ENCODE peak calls at places on chromosomes 2 and 18, in eight cellular contexts. P, N, M, H, Q, Y, A and S are unnamed samples.

GRCh38 chr2:218375212-218375611 is 6.9 kb upstream of the SLC11A1 start:
- DNase-seq in P (no peak), N (no peak), M (no peak), H (no peak), Q (no peak), Y (no peak), A (no peak), S (no peak)

GRCh38 chr2:222375798-222376197 is 48.5 kb upstream of the SGPP2 start:
- DNase-seq in P (no peak), N (no peak), M (no peak), H (no peak), Q (no peak), Y (no peak), A (no peak), S (no peak)

GRCh38 chr18:32042337-32042736 is 23.7 kb downstream of the RNF125 start:
- DNase-seq in P (no peak), N (no peak), M (peak), H (no peak), Q (no peak), Y (no peak), A (no peak), S (no peak)

GRCh38 chr2:107303964-107304363 is 418.0 kb upstream of the ST6GAL2 start:
- DNase-seq in P (no peak), N (peak), M (peak), H (no peak), Q (no peak), Y (no peak), A (no peak), S (no peak)

GRCh38 chr2:237664151-237664550 is 36.8 kb downstream of the LRRFIP1 start:
- DNase-seq in P (no peak), N (no peak), M (no peak), H (no peak), Q (no peak), Y (no peak), A (no peak), S (no peak)

GRCh38 chr2:127107622-127107999 is 657 bp upstream of the BIN1 start:
- DNase-seq in P (no peak), N (no peak), M (no peak), H (no peak), Q (no peak), Y (no peak), A (peak), S (no peak)

GRCh38 chr2:104852161-104852689 is 1.7 kb upstream of the POU3F3 start:
- DNase-seq in P (no peak), N (no peak), M (no peak), H (no peak), Q (no peak), Y (no peak), A (peak), S (peak)

GRCh38 chr2:17518212-17519154 is at the start of gene RAD51AP2:
- DNase-seq in P (peak), N (peak), M (peak), H (no peak), Q (peak), Y (peak), A (peak), S (peak)

GRCh38 chr2:111667001-111667400 is 217.0 kb downstream of the ANAPC1 start:
- DNase-seq in P (no peak), N (no peak), M (no peak), H (no peak), Q (no peak), Y (no peak), A (no peak), S (no peak)

GRCh38 chr2:232880764-232881351 is 10.8 kb downstream of the SNORC start:
- DNase-seq in P (no peak), N (no peak), M (no peak), H (no peak), Q (no peak), Y (no peak), A (no peak), S (no peak)

GRCh38 chr2:230930149-230930780 is 5.2 kb upstream of the GPR55 start:
- DNase-seq in P (no peak), N (no peak), M (no peak), H (no peak), Q (no peak), Y (no peak), A (no peak), S (no peak)

GRCh38 chr18:58762781-58763171 is 91.5 kb downstream of the MALT1 start:
- DNase-seq in P (no peak), N (no peak), M (peak), H (no peak), Q (no peak), Y (no peak), A (no peak), S (no peak)

GRCh38 chr2:205117125-205117524 is 565.2 kb upstream of the NRP2 start:
- DNase-seq in P (no peak), N (no peak), M (no peak), H (no peak), Q (no peak), Y (no peak), A (no peak), S (no peak)

GRCh38 chr2:12006841-12007240 is 260.4 kb downstream of the LPIN1 start:
- DNase-seq in P (no peak), N (no peak), M (peak), H (no peak), Q (peak), Y (no peak), A (no peak), S (no peak)

GRCh38 chr2:216341151-216341550 is 31.1 kb downstream of the MARCHF4 start:
- DNase-seq in P (peak), N (no peak), M (no peak), H (no peak), Q (no peak), Y (no peak), A (no peak), S (no peak)

GRCh38 chr18:12477606-12478005 is 69.9 kb downstream of the PRELID3A start:
- DNase-seq in P (no peak), N (no peak), M (no peak), H (no peak), Q (no peak), Y (no peak), A (no peak), S (no peak)

GRCh38 chr2:200406379-200406778 is 99.9 kb downstream of the SPATS2L start:
- DNase-seq in P (no peak), N (no peak), M (peak), H (no peak), Q (no peak), Y (no peak), A (peak), S (peak)